ENCODE peak calls at places on chromosomes 12 and 14, in five cellular contexts. E, W, B, I and K are unnamed samples.

GRCh38 chr12:98592825-98593322 is 612 bp upstream of the SLC25A3 start:
- DNase-seq in W (no peak), B (no peak), I (no peak), E (peak; percentile 12), K (no peak)

GRCh38 chr12:51986834-51987233 is 19.9 kb upstream of the TAMALIN start:
- DNase-seq in W (no peak), E (no peak), I (no peak), B (no peak), K (no peak)

GRCh38 chr14:35504260-35504659 is 29.7 kb upstream of the INSM2 start:
- DNase-seq in W (no peak), E (no peak), I (no peak), B (no peak), K (no peak)

GRCh38 chr14:29601559-29602109 is 326.0 kb downstream of the PRKD1 start:
- DNase-seq in W (no peak), B (no peak), E (no peak), I (no peak), K (peak; percentile 29)

GRCh38 chr12:109685574-109686447 is 27.8 kb upstream of the FAM222A start:
- DNase-seq in B (no peak), W (no peak), I (no peak), E (no peak), K (no peak)

GRCh38 chr12:31518680-31519227 is 72.2 kb downstream of the DENND5B start:
- DNase-seq in I (no peak), B (no peak), E (peak; percentile 95), W (no peak), K (peak; percentile 99)

GRCh38 chr14:65927871-65928270 is 515.3 kb downstream of the FUT8 start:
- DNase-seq in B (no peak), I (no peak), W (no peak), E (no peak), K (no peak)

GRCh38 chr12:108801736-108802665 is 55.4 kb downstream of the SSH1 start:
- DNase-seq in I (peak; percentile 62), W (no peak), B (no peak), E (peak; percentile 13), K (peak; percentile 84)

GRCh38 chr14:24678801-24679247 is 44.8 kb upstream of the GZMB start:
- DNase-seq in B (peak; percentile 53), E (peak; percentile 87), W (peak; percentile 80), I (peak; percentile 74), K (peak; percentile 92)

GRCh38 chr12:82896286-82896685 is 209.6 kb downstream of the TMTC2 start:
- DNase-seq in B (no peak), W (no peak), E (no peak), I (no peak), K (no peak)

GRCh38 chr12:82896979-82897378 is 210.3 kb downstream of the TMTC2 start:
- DNase-seq in I (no peak), W (no peak), B (no peak), E (peak; percentile 86), K (peak; percentile 21)
- TF ChIP-seq CTCF in I (no peak), W (no peak), B (no peak), E (peak; percentile 29), K (no peak)

GRCh38 chr12:94621662-94622359 is 28.5 kb downstream of the TMCC3 start:
- DNase-seq in B (no peak), E (peak; percentile 84), W (no peak), I (no peak), K (peak; percentile 19)

GRCh38 chr12:94622475-94622874 is 27.9 kb downstream of the TMCC3 start:
- DNase-seq in I (no peak), E (peak; percentile 51), W (no peak), B (no peak), K (peak; percentile 55)

GRCh38 chr12:94620611-94621010 is 29.7 kb downstream of the TMCC3 start:
- DNase-seq in I (no peak), W (no peak), B (no peak), E (no peak), K (no peak)

GRCh38 chr12:94625531-94625930 is 24.8 kb downstream of the TMCC3 start:
- DNase-seq in E (no peak), I (no peak), B (no peak), W (no peak), K (no peak)

DNA sequence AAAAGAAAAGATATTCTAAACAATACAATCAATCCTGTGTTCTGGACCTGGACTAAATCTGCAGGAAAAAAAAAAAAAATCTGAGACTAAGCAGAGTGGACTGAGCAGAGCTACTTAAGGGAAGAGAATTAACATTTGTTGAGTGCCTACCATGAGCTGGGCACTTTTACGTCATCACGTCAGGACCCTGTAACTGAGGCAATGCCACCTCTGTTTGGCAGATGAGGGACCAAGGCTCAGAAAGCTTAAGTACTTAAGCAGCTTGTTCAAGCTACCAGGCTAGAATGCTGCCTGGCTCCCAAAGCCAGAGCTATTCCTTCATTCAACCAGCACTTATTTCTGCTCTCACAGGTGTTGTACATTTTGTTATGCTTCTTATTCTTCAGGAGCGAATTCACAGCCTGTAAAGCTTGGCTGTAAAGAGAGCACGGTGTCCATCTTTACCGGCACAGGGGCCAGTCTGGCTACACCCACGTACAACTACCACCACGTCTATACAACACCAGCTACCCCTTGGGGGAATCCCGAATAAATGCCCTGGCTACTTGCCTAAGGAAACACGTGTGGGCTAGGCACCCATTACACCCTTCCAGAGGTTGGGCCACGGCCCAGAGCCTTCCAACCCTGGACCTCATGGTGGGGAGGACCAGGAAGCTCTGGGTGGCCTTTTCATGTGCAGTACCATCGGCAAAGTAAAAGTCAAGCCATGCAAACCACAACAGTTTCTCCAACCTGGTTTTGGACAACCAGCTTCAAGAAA is 27.0 kb downstream of the TMCC3 start:
- DNase-seq in W (no peak), E (no peak), B (no peak), I (no peak), K (no peak)
- TF ChIP-seq CTCF in W (no peak), E (no peak), B (no peak), I (no peak), K (no peak)

DNA sequence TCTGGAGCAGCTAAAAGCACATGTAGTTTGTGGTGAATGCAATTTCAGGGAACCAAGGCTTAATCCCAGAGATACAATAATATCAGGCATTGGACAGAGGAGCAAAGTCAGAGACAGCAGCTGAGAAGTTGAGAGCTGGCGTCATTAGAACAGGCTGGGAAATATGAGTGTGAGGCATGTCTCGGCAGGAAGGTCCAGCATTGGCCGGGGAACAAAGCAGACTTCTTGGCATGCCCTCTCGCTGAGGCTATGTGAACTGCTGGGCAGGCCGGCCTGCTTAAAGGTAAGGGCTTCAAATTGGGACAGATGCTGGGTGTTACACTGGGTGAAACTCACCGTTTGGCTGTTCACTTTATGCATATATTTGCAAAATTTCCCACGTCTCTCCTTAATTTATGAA is 125.4 kb downstream of the CAND1 start:
- DNase-seq in B (peak; percentile 35), E (no peak), I (no peak), W (peak; percentile 47), K (peak; percentile 65)
- TF ChIP-seq CTCF in B (no peak), E (no peak), I (no peak), W (peak; percentile 41), K (peak; percentile 56)

GRCh38 chr12:58920956-58921861 is 905 bp upstream of the LRIG3 start:
- DNase-seq in I (peak; percentile 42), E (no peak), W (no peak), B (no peak), K (no peak)

GRCh38 chr12:58917699-58918334 is 2.5 kb downstream of the LRIG3 start:
- DNase-seq in B (no peak), E (peak; percentile 22), W (no peak), I (no peak), K (no peak)

GRCh38 chr12:58920102-58920955 is at the start of gene LRIG3:
- DNase-seq in E (peak; percentile 88), W (peak; percentile 89), I (peak; percentile 84), B (peak; percentile 78), K (peak; percentile 89)

GRCh38 chr12:58918475-58918874 is 1.8 kb downstream of the LRIG3 start:
- DNase-seq in E (peak; percentile 34), I (no peak), W (no peak), B (no peak), K (no peak)

DNA sequence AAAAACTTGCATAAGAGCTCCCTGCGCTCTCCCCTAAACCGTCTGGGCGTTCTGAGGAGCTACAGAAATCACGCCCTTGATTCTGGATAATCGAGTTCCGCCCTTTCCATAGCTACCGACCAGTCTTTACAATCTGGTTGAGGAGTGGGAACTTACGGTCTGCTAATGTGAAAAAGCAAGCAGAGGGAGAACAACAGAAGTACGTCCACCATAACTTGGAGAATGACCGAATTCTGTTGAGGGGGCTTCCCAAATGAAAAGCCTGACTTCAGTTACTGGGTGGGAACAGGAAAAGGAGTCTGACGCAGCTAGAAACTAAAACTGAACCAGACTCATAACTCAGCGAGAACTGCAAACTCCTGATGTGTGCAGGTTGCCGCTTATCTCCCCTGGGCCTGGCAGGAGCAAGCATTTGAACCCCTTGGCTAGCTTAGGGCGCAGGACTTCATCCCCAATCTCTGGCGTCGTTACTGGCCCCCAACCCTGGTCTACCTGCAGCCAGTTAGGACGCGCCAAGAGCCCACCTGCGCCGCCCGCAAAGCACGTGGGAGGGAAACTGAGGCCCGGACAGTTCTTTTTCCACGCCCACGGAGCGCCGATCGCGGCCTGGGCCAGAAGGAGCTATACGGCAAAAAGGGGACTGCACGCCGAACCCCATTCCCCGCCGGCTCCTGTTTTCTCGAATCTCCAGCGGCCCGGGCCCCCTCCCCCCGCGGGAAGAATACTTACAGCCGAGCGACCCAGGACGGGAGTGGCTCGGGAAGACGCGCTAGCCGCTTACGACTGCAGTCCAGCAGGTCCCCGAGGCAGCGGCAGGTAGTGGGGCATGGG is 818 bp downstream of the LRIG3 start:
- DNase-seq in B (peak; percentile 38), I (no peak), W (no peak), E (peak; percentile 48), K (peak; percentile 66)
- TF ChIP-seq CTCF in B (no peak), I (no peak), W (no peak), E (no peak), K (no peak)

DNA sequence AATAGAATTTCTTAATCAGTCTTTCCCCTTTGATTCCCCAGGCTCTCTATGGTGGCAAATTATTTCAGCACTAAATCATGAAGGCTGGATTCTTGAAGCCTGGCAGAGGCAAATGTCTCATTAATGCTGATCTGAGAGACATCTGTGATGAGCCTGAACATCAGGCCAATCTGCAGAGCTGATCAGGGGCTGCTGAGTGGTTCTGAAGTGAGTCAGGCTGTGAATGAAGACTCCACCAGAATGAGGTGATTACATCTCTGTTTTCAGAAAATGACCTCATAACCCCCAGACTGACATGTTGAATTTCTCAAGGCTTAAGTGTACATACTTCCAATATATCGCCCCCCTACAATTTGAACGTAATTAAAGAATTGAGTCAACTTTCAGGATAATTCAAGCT is 124.2 kb upstream of the MIS18BP1 start:
- DNase-seq in E (no peak), B (no peak), I (no peak), W (no peak), K (no peak)
- TF ChIP-seq CTCF in E (no peak), B (no peak), I (no peak), W (no peak), K (no peak)

GRCh38 chr12:62522984-62523383 is 56.4 kb downstream of the MON2 start:
- DNase-seq in E (peak; percentile 18), B (no peak), I (no peak), W (no peak), K (peak; percentile 19)
- TF ChIP-seq CTCF in E (peak; percentile 43), B (peak; percentile 11), I (no peak), W (peak; percentile 19), K (no peak)